ENCODE peak calls at places on chromosome 19, in seven cellular contexts. Q is testis; Y is MV-4-11; F is gastrocnemius medialis; G is BE2C; W is WTC11; B is activated effector memory CD4-positive, alpha-beta T cell treated with Interleukin-2 at 50 U/mL for 16 hours. O is an unnamed sample.

GRCh38 chr19:1474011-1474764 is 4.8 kb downstream of the C19orf25 start:
- DNase-seq in W (peak), F (no peak), Y (no peak), B (no peak), Q (no peak), G (no peak), O (no peak)

GRCh38 chr19:35134601-35135091 is at the start of gene LGI4:
- DNase-seq in Y (no peak), G (no peak), F (no peak), Q (no peak), B (no peak), W (no peak), O (peak)

GRCh38 chr19:19540707-19541515 is 2.8 kb downstream of the CILP2 start:
- DNase-seq in Y (no peak), B (peak), G (peak), F (no peak), Q (peak), W (peak), O (peak)

GRCh38 chr19:17385878-17386611 is 8.0 kb downstream of the CCDC194 start:
- DNase-seq in Q (peak), B (peak), Y (peak), G (peak), F (no peak), W (peak), O (peak)

GRCh38 chr19:18046066-18046718 is 38.2 kb downstream of the ARRDC2 start:
- DNase-seq in G (no peak), F (no peak), B (no peak), Y (peak), Q (no peak), W (no peak), O (no peak)

GRCh38 chr19:19227217-19227616 is 15.5 kb downstream of the NCAN start:
- DNase-seq in F (no peak), G (no peak), Y (no peak), B (no peak), Q (no peak), W (no peak), O (no peak)

GRCh38 chr19:39446365-39447084 is 1.1 kb downstream of the SUPT5H start:
- DNase-seq in G (no peak), W (no peak), F (no peak), B (no peak), Y (no peak), Q (no peak), O (no peak)

GRCh38 chr19:49592486-49593232 is 1.7 kb downstream of the PRR12 start:
- DNase-seq in W (peak), Q (no peak), Y (no peak), G (no peak), B (peak), F (no peak), O (no peak)

GRCh38 chr19:17457621-17458020 is 3.1 kb downstream of the NXNL1 start:
- DNase-seq in B (no peak), W (no peak), G (no peak), Y (no peak), F (no peak), Q (no peak), O (no peak)

GRCh38 chr19:45092747-45093678 is at the start of gene PPP1R37:
- DNase-seq in Q (peak), G (peak), F (peak), W (peak), B (peak), Y (peak), O (peak)